ENCODE peak calls at places on chromosomes 1 and 21, in four cellular contexts. N is aorta; O is stomach; T is CD8-positive, alpha-beta memory T cell. R is an unnamed sample.
A peak's percentile ranks its signal among the peaks of the same experiment; 100 is the strongest.

GRCh38 chr1:154961207-154961496 is 430 bp downstream of the PYGO2 start:
- DNase-seq in O (no peak), N (no peak), T (no peak), R (peak; percentile 68)

GRCh38 chr1:111656093-111657017 is 36.8 kb downstream of the RAP1A start:
- DNase-seq in T (no peak), N (no peak), O (no peak), R (no peak)

GRCh38 chr21:24895885-24896734 is 711.2 kb downstream of the MRPL39 start:
- DNase-seq in O (peak; percentile 26), N (no peak), T (no peak), R (no peak)

GRCh38 chr1:19198820-19199219 is 11.2 kb downstream of the UBR4 start:
- DNase-seq in T (no peak), N (no peak), O (no peak), R (no peak)

GRCh38 chr1:2127181-2128145 is 67.1 kb downstream of the FAAP20 start:
- DNase-seq in T (no peak), N (peak; percentile 53), O (no peak), R (no peak)

GRCh38 chr1:59556802-59557548 is 257.8 kb upstream of the HOOK1 start:
- DNase-seq in O (no peak), T (no peak), N (no peak), R (no peak)

GRCh38 chr1:248839168-248839555 is 1.1 kb downstream of the ZNF672 start:
- DNase-seq in N (no peak), T (no peak), O (no peak), R (no peak)

GRCh38 chr1:116375165-116375883 is 2.3 kb downstream of the ATP1A1 start:
- DNase-seq in N (no peak), O (no peak), T (no peak), R (no peak)

GRCh38 chr1:21541835-21542234 is 32.6 kb downstream of the ALPL start:
- DNase-seq in N (peak; percentile 71), T (no peak), O (no peak), R (no peak)

GRCh38 chr21:27818847-27819246 is 852.0 kb upstream of the ADAMTS5 start:
- DNase-seq in O (no peak), N (no peak), T (no peak), R (no peak)

GRCh38 chr1:31798433-31799195 is 17.2 kb downstream of the SPOCD1 start:
- DNase-seq in N (peak; percentile 73), T (no peak), O (no peak), R (no peak)

GRCh38 chr1:5495596-5496410 is 496.4 kb downstream of the NPHP4 start:
- DNase-seq in O (no peak), T (no peak), N (peak; percentile 12), R (no peak)
- H3K27me3 ChIP-seq in O (peaks cover 25% of the 10 kb centered on the region), T (no peaks in the 10 kb centered on the region), N (no peaks in the 10 kb centered on the region), R (peaks cover 4% of the 10 kb centered on the region)

GRCh38 chr1:8201331-8201861 is 116.5 kb upstream of the SLC45A1 start:
- DNase-seq in O (no peak), N (no peak), T (no peak), R (no peak)
- H3K27me3 ChIP-seq in O (no peaks in the 10 kb centered on the region), N (no peaks in the 10 kb centered on the region), T (no peaks in the 10 kb centered on the region), R (no peaks in the 10 kb centered on the region)

DNA sequence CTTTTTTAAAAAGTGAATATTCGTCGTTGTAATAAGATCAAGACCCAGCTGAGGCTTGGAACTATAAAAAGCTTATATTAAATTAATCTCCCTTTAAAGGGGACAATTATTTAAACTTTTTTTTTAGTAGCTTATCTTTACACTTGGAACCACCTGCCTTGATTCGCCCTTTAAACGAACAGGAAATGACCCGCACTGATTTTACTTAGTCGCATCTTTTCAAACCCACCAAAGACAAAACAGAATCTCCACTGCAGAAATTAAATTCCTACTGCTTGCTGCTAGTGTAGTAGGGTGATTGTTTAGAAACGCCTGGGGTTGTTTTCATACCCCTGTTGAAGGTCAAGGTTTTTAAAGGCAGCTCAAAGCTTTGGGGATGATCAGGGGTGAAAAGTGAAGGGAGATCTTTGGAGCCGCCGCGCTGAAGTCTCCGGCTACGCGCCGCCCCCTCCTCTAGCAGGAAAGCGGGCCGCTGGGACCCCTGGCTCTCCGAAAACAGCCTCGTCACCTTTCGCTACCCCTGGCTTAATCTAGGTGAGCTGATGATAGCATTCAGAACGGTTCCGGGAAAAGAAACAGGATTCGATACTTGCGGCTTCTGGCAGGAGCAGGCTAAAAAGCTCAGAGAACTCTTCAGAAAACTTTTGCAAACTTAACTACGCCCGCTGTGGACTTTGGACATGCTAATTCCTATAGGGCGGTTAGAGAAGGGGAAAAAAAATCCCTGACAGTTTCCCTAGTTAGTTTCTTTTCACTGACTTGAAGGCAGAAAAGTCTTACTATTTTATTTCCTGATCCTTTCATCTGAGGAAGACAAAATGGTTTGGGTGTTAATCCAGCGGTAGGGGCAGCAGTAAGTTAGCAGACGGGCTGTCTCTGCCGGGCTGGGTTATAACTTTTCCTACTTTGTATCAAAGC is 163.2 kb downstream of the RUNX1 start:
- DNase-seq in T (no peak), O (no peak), N (no peak), R (no peak)
- H3K27me3 ChIP-seq in T (no peaks in the 10 kb centered on the region), O (peaks cover 40% of the 10 kb centered on the region), N (no peaks in the 10 kb centered on the region), R (no peaks in the 10 kb centered on the region)

DNA sequence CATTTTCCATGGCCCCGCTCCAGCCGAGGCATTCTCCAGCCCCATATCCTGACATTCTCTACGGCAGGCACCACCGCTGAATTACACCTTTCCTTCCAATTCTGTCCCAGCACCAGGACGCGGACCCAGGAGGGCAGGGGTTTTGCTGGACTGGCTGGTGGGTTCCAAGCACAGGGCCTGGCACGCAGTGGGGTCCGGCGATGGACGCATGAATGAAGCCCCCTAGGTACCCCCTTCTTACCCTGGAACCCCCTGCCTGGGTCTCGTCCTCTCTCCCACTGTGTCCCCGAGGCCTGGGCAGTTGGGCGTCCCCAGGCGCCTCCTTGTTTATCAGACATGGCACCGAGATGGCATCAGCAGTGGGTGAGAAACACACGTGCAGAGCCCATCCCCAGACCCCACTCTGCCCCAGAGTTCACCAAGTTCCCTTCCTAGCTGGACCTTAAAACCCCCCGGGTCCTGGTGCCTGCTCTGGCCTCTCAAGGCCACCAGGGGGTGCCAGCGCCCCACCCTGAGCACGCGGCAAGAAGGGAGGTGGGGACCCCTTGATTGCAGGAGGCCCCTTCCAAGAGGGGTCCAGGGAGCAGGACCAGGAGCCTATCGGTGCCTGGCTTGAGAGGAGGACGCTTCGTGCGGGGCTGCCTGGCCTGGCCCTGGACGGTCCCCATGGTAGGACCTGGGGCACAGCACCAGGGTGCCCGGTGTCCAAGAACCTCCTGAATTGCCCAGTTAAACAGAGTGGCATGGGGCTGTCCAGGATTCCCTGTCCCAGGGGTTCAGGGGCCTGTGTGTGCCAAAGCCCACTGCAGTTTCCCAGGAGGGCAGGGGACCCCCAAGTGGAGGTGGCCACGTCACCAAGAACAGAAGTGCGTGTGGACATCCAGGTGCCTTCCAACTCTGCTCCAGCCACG is 46.1 kb downstream of the MEGF6 start:
- DNase-seq in O (peak; percentile 40), T (peak; percentile 8), N (no peak), R (no peak)
- H3K27me3 ChIP-seq in O (peaks cover 21% of the 10 kb centered on the region), T (no peaks in the 10 kb centered on the region), N (no peaks in the 10 kb centered on the region), R (no peaks in the 10 kb centered on the region)

GRCh38 chr1:22557341-22557950 is 5.8 kb upstream of the EPHA8 start:
- DNase-seq in N (no peak), T (no peak), O (no peak), R (no peak)
- H3K27me3 ChIP-seq in N (no peaks in the 10 kb centered on the region), T (peaks cover 11% of the 10 kb centered on the region), O (peaks cover 98% of the 10 kb centered on the region), R (peaks cover 53% of the 10 kb centered on the region)

GRCh38 chr1:7702365-7702764 is 68.7 kb upstream of the VAMP3 start:
- DNase-seq in T (no peak), O (no peak), N (no peak), R (no peak)
- H3K27me3 ChIP-seq in T (peaks cover 23% of the 10 kb centered on the region), O (peaks cover 50% of the 10 kb centered on the region), N (no peaks in the 10 kb centered on the region), R (peaks cover 32% of the 10 kb centered on the region)

GRCh38 chr1:228865613-228866320 is 130.5 kb downstream of the RHOU start:
- DNase-seq in T (no peak), N (no peak), O (no peak), R (no peak)

GRCh38 chr1:228867951-228868730 is 132.9 kb downstream of the RHOU start:
- DNase-seq in O (peak; percentile 47), N (no peak), T (no peak), R (no peak)

GRCh38 chr1:228866498-228866897 is 131.2 kb downstream of the RHOU start:
- DNase-seq in O (no peak), N (no peak), T (no peak), R (no peak)

GRCh38 chr1:228868731-228869024 is 133.4 kb downstream of the RHOU start:
- DNase-seq in N (no peak), T (no peak), O (no peak), R (no peak)

DNA sequence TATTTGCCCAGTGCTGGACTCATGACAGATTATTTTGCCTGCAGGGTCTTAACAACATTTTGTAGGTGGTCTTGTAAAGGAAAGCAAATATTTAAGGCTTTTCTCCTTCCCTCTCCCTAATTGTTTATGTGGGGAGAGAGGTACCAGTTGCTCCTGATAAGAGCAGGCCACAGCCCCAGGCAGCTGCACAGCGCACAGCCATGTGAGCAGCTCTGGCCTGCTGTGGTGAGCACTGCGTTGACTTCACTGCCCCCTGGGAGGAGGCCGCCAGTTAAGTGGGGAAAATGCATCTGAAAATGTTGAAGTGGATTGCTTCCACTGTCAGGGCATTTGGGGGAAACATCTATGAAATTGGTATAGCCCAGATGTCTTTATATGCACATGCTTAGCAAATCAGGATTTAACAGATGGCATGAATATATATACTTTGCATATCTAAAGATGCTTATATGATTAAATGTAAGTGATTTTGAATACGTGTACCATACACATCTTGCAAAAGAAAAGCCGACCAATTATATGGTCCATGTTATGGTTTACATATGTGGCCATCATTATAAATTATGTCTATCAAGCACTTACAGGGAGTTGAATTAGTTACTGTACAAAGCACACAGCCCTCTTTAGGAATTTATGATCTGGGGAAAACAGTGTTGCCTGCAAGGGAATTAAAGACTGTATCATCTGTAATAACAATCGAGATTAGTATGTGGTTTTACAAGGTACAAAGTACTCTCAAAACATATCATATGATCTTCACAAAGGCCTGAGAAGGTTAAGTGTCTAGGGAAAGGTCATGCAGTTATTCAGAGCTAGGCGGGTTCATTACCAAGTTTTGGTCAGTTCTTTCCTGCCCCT is 132.0 kb downstream of the RHOU start:
- DNase-seq in O (peak; percentile 58), N (no peak), T (no peak), R (no peak)
- H3K27me3 ChIP-seq in O (no peaks in the 10 kb centered on the region), N (no peaks in the 10 kb centered on the region), T (no peaks in the 10 kb centered on the region), R (no peaks in the 10 kb centered on the region)

GRCh38 chr21:36695283-36695634 is 3.7 kb upstream of the SIM2 start:
- DNase-seq in O (no peak), T (no peak), N (no peak), R (no peak)
- H3K27me3 ChIP-seq in O (peaks cover 100% of the 10 kb centered on the region), T (peaks cover 56% of the 10 kb centered on the region), N (peaks cover 1% of the 10 kb centered on the region), R (peaks cover 85% of the 10 kb centered on the region)

GRCh38 chr1:38605091-38605490 is 254.5 kb downstream of the RRAGC start:
- DNase-seq in T (no peak), N (no peak), O (no peak), R (no peak)

GRCh38 chr1:38598118-38598517 is 261.5 kb downstream of the RRAGC start:
- DNase-seq in T (no peak), N (no peak), O (no peak), R (no peak)

GRCh38 chr1:38600905-38601304 is 258.7 kb downstream of the RRAGC start:
- DNase-seq in N (no peak), O (no peak), T (no peak), R (no peak)

GRCh38 chr1:38603907-38604306 is 255.7 kb downstream of the RRAGC start:
- DNase-seq in N (no peak), O (no peak), T (no peak), R (no peak)

DNA sequence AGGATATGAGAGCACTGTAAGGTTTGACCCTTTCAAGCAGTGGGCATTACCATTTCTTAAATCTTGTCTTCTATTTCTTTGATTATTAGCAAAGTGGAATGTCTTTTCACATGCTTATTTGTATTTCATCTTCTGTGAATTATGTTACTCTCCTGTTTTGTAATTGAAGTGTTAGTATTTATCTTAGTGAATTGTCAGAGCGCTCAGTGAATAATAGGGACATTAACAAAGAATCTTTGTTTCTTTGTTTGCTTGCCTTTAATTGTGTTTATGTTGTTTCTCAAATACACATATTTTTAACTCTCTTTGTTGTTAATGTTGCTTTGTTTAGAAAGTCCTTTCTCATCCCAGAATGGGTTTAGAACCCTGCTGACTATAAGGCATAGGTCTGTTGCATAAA is 259.3 kb downstream of the RRAGC start:
- DNase-seq in T (no peak), N (no peak), O (no peak), R (no peak)
- H3K27me3 ChIP-seq in T (no peaks in the 10 kb centered on the region), N (no peaks in the 10 kb centered on the region), O (peaks cover 29% of the 10 kb centered on the region), R (peaks cover 11% of the 10 kb centered on the region)